ENCODE peak calls at places on chromosomes 11 and 22, in five cellular contexts. W is non-pigmented ciliary epithelial cell; M is heart left ventricle; I is activated gamma-delta T cell treated with anti-CD3 and anti-CD28 coated beads, Interleukin-2, amount 50 U/mL, for 16 hours; P is NCI-H1092. F is an unnamed sample.

GRCh38 chr22:25064894-25065560 is 112.5 kb downstream of the KIAA1671 start:
- DNase-seq in W (no peak), M (no peak), I (no peak), P (no peak), F (no peak)

GRCh38 chr11:36471577-36471976 is 38.5 kb downstream of the TRAF6 start:
- DNase-seq in W (no peak), M (no peak), I (no peak), P (no peak), F (no peak)

GRCh38 chr11:44622190-44622650 is 56.8 kb downstream of the CD82 start:
- DNase-seq in W (no peak), M (peak), I (no peak), P (no peak), F (no peak)

GRCh38 chr22:20802922-20803553 is 29.1 kb downstream of the SERPIND1 start:
- DNase-seq in W (no peak), M (no peak), I (no peak), P (no peak), F (no peak)

GRCh38 chr11:9155930-9156329 is 64.5 kb upstream of the SCUBE2 start:
- DNase-seq in W (no peak), M (no peak), I (no peak), P (no peak), F (no peak)

GRCh38 chr22:30444632-30445437 is 19.3 kb downstream of the MTFP1 start:
- DNase-seq in W (no peak), M (no peak), I (no peak), P (peak), F (peak)

GRCh38 chr11:134640971-134641968 is 229.2 kb upstream of the B3GAT1 start:
- DNase-seq in W (no peak), M (no peak), I (no peak), P (no peak), F (no peak)

GRCh38 chr11:46917109-46918086 is 952 bp downstream of the LRP4 start:
- DNase-seq in W (no peak), M (no peak), I (no peak), P (no peak), F (no peak)

GRCh38 chr11:63769044-63769718 is 606 bp upstream of the ZFTA start:
- DNase-seq in W (no peak), M (peak), I (no peak), P (no peak), F (peak)

GRCh38 chr11:48078661-48079060 is 98.3 kb downstream of the PTPRJ start:
- DNase-seq in W (no peak), M (no peak), I (no peak), P (no peak), F (no peak)

GRCh38 chr11:64223001-64223651 is 2.9 kb downstream of the TRPT1 start:
- DNase-seq in W (no peak), M (no peak), I (no peak), P (no peak), F (no peak)

GRCh38 chr22:30998329-30998728 is 29.3 kb downstream of the TUG1 start:
- DNase-seq in W (no peak), M (no peak), I (no peak), P (no peak), F (no peak)

GRCh38 chr11:65787649-65788622 is 1.1 kb downstream of the OVOL1 start:
- DNase-seq in W (no peak), M (no peak), I (no peak), P (no peak), F (no peak)

GRCh38 chr22:27642104-27642800 is 159.3 kb downstream of the MN1 start:
- DNase-seq in W (no peak), M (no peak), I (no peak), P (no peak), F (no peak)

GRCh38 chr22:35542972-35543516 is 2.4 kb downstream of the RASD2 start:
- DNase-seq in W (no peak), M (no peak), I (no peak), P (no peak), F (no peak)

GRCh38 chr22:41636467-41636866 is 15.4 kb downstream of the XRCC6 start:
- DNase-seq in W (no peak), M (peak), I (no peak), P (no peak), F (no peak)

GRCh38 chr22:45552580-45553332 is 50.1 kb downstream of the FBLN1 start:
- DNase-seq in W (peak), M (peak), I (no peak), P (no peak), F (no peak)

GRCh38 chr22:33832558-33833151 is 87.6 kb downstream of the LARGE1 start:
- DNase-seq in W (no peak), M (peak), I (no peak), P (no peak), F (no peak)

GRCh38 chr22:49942565-49943404 is 17.8 kb upstream of the PIM3 start:
- DNase-seq in W (no peak), M (no peak), I (no peak), P (no peak), F (no peak)